ENCODE peak calls at places on chromosome 1, in nine cellular contexts. O, Y, Z, J, Q, M, H, V and W are unnamed samples.
A peak's percentile ranks its signal among the peaks of the same experiment; 100 is the strongest.

GRCh38 chr1:108963052-108963686 is at the start of gene CLCC1:
- DNase-seq in O (peak; percentile 83), Y (peak; percentile 98), Z (peak; percentile 93), J (peak; percentile 64), Q (peak; percentile 93), M (peak; percentile 96), H (peak; percentile 81), V (peak; percentile 99), W (peak; percentile 97)

GRCh38 chr1:26053718-26054572 is 8.0 kb upstream of the SLC30A2 start:
- DNase-seq in O (no peak), Y (no peak), Z (no peak), J (no peak), Q (no peak), M (no peak), H (no peak), V (no peak), W (no peak)

GRCh38 chr1:46449223-46450159 is 40.1 kb upstream of the DMBX1 start:
- DNase-seq in O (no peak), Y (no peak), Z (no peak), J (no peak), Q (no peak), M (peak; percentile 11), H (no peak), V (no peak), W (no peak)

GRCh38 chr1:209041936-209042335 is 541.6 kb upstream of the CAMK1G start:
- DNase-seq in O (no peak), Y (peak; percentile 29), Z (no peak), J (no peak), Q (no peak), M (no peak), H (no peak), V (no peak), W (no peak)

GRCh38 chr1:153626929-153627796 is at the start of gene S100A13:
- DNase-seq in O (peak; percentile 87), Y (peak; percentile 94), Z (peak; percentile 83), J (peak; percentile 91), Q (no peak), M (peak; percentile 44), H (no peak), V (peak; percentile 95), W (no peak)

GRCh38 chr1:154420172-154420571 is 15.0 kb downstream of the IL6R start:
- DNase-seq in O (no peak), Y (peak; percentile 96), Z (peak; percentile 97), J (peak; percentile 40), Q (peak; percentile 57), M (peak; percentile 83), H (no peak), V (peak; percentile 98), W (peak; percentile 57)

GRCh38 chr1:170402451-170403311 is 129.3 kb upstream of the GORAB start:
- DNase-seq in O (no peak), Y (peak; percentile 90), Z (no peak), J (no peak), Q (no peak), M (no peak), H (no peak), V (no peak), W (no peak)

GRCh38 chr1:219041141-219041540 is 132.5 kb upstream of the LYPLAL1 start:
- DNase-seq in O (no peak), Y (peak; percentile 17), Z (no peak), J (peak; percentile 24), Q (no peak), M (no peak), H (no peak), V (no peak), W (no peak)